ENCODE peak calls at places on chromosomes 1 and 21, in six cellular contexts. One of them, this sample, is unnamed.

GRCh38 chr1:160104520-160104885 is 6.1 kb upstream of the IGSF8 start:
- DNase-seq in GM12878: no peak
- DNase-seq in A549: no peak
- DNase-seq in HCT116: no peak
- DNase-seq in SK-N-SH: no peak
- DNase-seq in Panc1: no peak
- DNase-seq in this sample: no peak

GRCh38 chr21:32359719-32360260 is 33.0 kb downstream of the URB1 start:
- DNase-seq in Panc1: no peak
- DNase-seq in A549: peak; percentile 50
- DNase-seq in HCT116: peak; percentile 6
- DNase-seq in GM12878: no peak
- DNase-seq in SK-N-SH: no peak
- DNase-seq in this sample: peak; percentile 11

GRCh38 chr1:182249201-182249676 is 142.4 kb downstream of the GLUL start:
- DNase-seq in Panc1: no peak
- DNase-seq in GM12878: peak; percentile 42
- DNase-seq in SK-N-SH: no peak
- DNase-seq in A549: no peak
- DNase-seq in HCT116: no peak
- DNase-seq in this sample: no peak

GRCh38 chr1:209527993-209528392 is 55.5 kb upstream of the CAMK1G start:
- DNase-seq in HCT116: no peak
- DNase-seq in A549: peak; percentile 12
- DNase-seq in GM12878: no peak
- DNase-seq in Panc1: no peak
- DNase-seq in SK-N-SH: no peak
- DNase-seq in this sample: no peak

GRCh38 chr1:153791856-153792253 is 16.6 kb downstream of the SLC27A3 start:
- DNase-seq in HCT116: no peak
- DNase-seq in A549: no peak
- DNase-seq in Panc1: no peak
- DNase-seq in GM12878: no peak
- DNase-seq in SK-N-SH: no peak
- DNase-seq in this sample: no peak

GRCh38 chr1:19878637-19878985 is 3.6 kb upstream of the OTUD3 start:
- DNase-seq in A549: no peak
- DNase-seq in HCT116: no peak
- DNase-seq in Panc1: no peak
- DNase-seq in SK-N-SH: no peak
- DNase-seq in GM12878: no peak
- DNase-seq in this sample: no peak

GRCh38 chr21:41350436-41351155 is 11.2 kb upstream of the MX2 start:
- DNase-seq in HCT116: no peak
- DNase-seq in GM12878: no peak
- DNase-seq in A549: no peak
- DNase-seq in SK-N-SH: no peak
- DNase-seq in Panc1: no peak
- DNase-seq in this sample: no peak

GRCh38 chr1:236301958-236302335 is 20.2 kb upstream of the ERO1B start:
- DNase-seq in GM12878: no peak
- DNase-seq in Panc1: no peak
- DNase-seq in A549: no peak
- DNase-seq in HCT116: no peak
- DNase-seq in SK-N-SH: no peak
- DNase-seq in this sample: no peak

GRCh38 chr1:15430787-15431570 is 7.3 kb upstream of the CTRC start:
- DNase-seq in A549: no peak
- DNase-seq in Panc1: peak; percentile 80
- DNase-seq in SK-N-SH: peak; percentile 93
- DNase-seq in HCT116: no peak
- DNase-seq in GM12878: no peak
- DNase-seq in this sample: no peak

GRCh38 chr21:44901391-44902074 is 19.2 kb downstream of the ITGB2 start:
- DNase-seq in Panc1: no peak
- DNase-seq in A549: no peak
- DNase-seq in HCT116: no peak
- DNase-seq in SK-N-SH: no peak
- DNase-seq in GM12878: no peak
- DNase-seq in this sample: no peak

GRCh38 chr1:194026422-194026821 is 840.0 kb upstream of the B3GALT2 start:
- DNase-seq in A549: no peak
- DNase-seq in HCT116: no peak
- DNase-seq in SK-N-SH: no peak
- DNase-seq in Panc1: no peak
- DNase-seq in GM12878: no peak
- DNase-seq in this sample: no peak

GRCh38 chr1:196002906-196003305 is 605.3 kb downstream of the KCNT2 start:
- DNase-seq in SK-N-SH: no peak
- DNase-seq in Panc1: no peak
- DNase-seq in A549: no peak
- DNase-seq in GM12878: no peak
- DNase-seq in HCT116: no peak
- DNase-seq in this sample: no peak

GRCh38 chr1:225977937-225978748 is 21.0 kb downstream of the SDE2 start:
- DNase-seq in HCT116: no peak
- DNase-seq in A549: no peak
- DNase-seq in GM12878: peak; percentile 45
- DNase-seq in Panc1: no peak
- DNase-seq in SK-N-SH: no peak
- DNase-seq in this sample: no peak
- H3K27ac ChIP-seq in HCT116: no peak overlapping the region
- H3K27ac ChIP-seq in A549: no peak overlapping the region
- H3K27ac ChIP-seq in GM12878: no peak overlapping the region
- H3K27ac ChIP-seq in Panc1: no peak overlapping the region
- H3K27ac ChIP-seq in SK-N-SH: no peak overlapping the region
- H3K27ac ChIP-seq in this sample: no peak overlapping the region

GRCh38 chr1:240555524-240555923 is 56.4 kb downstream of the GREM2 start:
- DNase-seq in GM12878: no peak
- DNase-seq in HCT116: no peak
- DNase-seq in Panc1: no peak
- DNase-seq in A549: no peak
- DNase-seq in SK-N-SH: no peak
- DNase-seq in this sample: no peak
- TF ChIP-seq REST in GM12878: no peak
- TF ChIP-seq REST in HCT116: no peak
- TF ChIP-seq REST in Panc1: no peak
- TF ChIP-seq REST in A549: no peak
- TF ChIP-seq REST in SK-N-SH: no peak
- TF ChIP-seq REST in this sample: no peak

DNA sequence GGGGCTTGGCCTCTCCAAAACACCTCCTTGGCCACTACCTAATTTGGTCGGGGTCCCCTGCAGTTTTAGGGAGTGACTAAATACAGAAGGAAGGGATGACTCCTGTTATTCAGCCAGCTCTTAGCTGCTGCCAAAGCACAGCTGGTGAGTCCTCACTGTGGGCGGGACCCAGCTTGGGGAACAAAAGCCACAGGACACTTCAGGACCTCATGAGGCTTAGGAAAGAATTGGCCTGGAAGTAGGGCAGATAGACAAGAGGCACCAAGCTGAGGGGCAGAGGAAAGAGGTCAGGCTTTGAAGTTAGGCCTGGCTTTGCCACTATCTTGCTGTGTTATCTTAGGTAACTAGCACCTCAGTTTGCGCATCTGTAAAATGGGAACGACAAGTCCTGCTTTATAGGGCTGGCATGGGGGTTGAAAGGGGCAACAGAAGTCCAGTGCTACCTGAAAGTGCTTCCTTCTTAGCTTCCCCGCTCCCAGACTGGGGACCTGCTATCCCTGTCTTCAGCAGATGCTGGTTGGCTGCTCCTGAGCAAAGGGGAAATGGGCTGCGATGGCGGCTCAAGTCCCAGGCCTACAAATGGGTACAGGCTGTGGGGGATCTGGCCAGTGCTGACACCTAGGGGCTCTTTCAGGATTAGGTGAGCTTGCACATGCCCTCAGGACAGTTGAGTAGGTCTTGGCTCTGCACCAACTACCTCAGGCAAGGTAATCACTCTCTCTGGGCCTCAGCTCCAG is 15.7 kb downstream of the IFI6 start:
- DNase-seq in SK-N-SH: no peak
- DNase-seq in HCT116: no peak
- DNase-seq in Panc1: no peak
- DNase-seq in A549: no peak
- DNase-seq in GM12878: no peak
- DNase-seq in this sample: peak; percentile 56
- H3K4me3 ChIP-seq in SK-N-SH: no peak overlapping the region
- H3K4me3 ChIP-seq in HCT116: no peak overlapping the region
- H3K4me3 ChIP-seq in Panc1: no peak overlapping the region
- H3K4me3 ChIP-seq in A549: no peak overlapping the region
- H3K4me3 ChIP-seq in GM12878: no peak overlapping the region
- H3K4me3 ChIP-seq in this sample: no peak overlapping the region

GRCh38 chr1:11505591-11506538 is 26.9 kb downstream of the DISP3 start:
- DNase-seq in Panc1: no peak
- DNase-seq in HCT116: no peak
- DNase-seq in GM12878: no peak
- DNase-seq in SK-N-SH: no peak
- DNase-seq in A549: no peak
- DNase-seq in this sample: no peak

GRCh38 chr1:11501906-11502485 is 23.0 kb downstream of the DISP3 start:
- DNase-seq in A549: no peak
- DNase-seq in SK-N-SH: no peak
- DNase-seq in HCT116: no peak
- DNase-seq in Panc1: no peak
- DNase-seq in GM12878: no peak
- DNase-seq in this sample: no peak

GRCh38 chr1:11504599-11504998 is 25.6 kb downstream of the DISP3 start:
- DNase-seq in Panc1: no peak
- DNase-seq in HCT116: no peak
- DNase-seq in GM12878: no peak
- DNase-seq in A549: no peak
- DNase-seq in SK-N-SH: no peak
- DNase-seq in this sample: no peak

GRCh38 chr1:11502516-11502915 is 23.6 kb downstream of the DISP3 start:
- DNase-seq in A549: no peak
- DNase-seq in GM12878: no peak
- DNase-seq in HCT116: no peak
- DNase-seq in Panc1: no peak
- DNase-seq in SK-N-SH: no peak
- DNase-seq in this sample: no peak

DNA sequence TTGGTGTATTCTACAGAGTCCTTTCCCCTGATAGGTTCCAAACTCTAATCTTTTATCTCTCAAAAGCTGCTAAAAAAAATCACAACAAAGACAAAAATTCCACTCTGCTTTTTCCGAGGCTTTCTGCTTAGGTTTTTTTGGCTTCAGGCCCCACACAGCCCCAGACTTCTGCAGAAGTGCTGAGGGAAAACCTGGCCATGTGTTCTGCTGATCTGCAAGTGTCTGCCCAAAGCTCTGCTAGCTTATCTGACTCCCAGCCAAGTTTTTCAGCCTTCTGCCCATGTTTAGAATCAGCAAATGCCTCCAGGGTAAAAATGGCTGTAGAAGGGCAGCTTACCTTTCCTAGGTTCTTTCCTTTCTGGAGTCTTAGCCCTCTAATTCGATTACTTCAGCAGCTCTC is 28.4 kb downstream of the DISP3 start:
- DNase-seq in HCT116: no peak
- DNase-seq in Panc1: no peak
- DNase-seq in SK-N-SH: no peak
- DNase-seq in GM12878: no peak
- DNase-seq in A549: no peak
- DNase-seq in this sample: no peak
- H3K27ac ChIP-seq in HCT116: no peak overlapping the region
- H3K27ac ChIP-seq in Panc1: no peak overlapping the region
- H3K27ac ChIP-seq in SK-N-SH: no peak overlapping the region
- H3K27ac ChIP-seq in GM12878: no peak overlapping the region
- H3K27ac ChIP-seq in A549: no peak overlapping the region
- H3K27ac ChIP-seq in this sample: no peak overlapping the region